ENCODE peak calls at places on chromosome 13, in seven cellular contexts. U is IMR-90, J is mesenchymal stem cell, V is neuronal stem cell, K is mesendoderm, O is trophoblast cell, H is H1. W is an unnamed sample.
A peak's percentile ranks its signal among the peaks of the same experiment; 100 is the strongest.

GRCh38 chr13:29923554-29924481 is 73.4 kb upstream of the UBL3 start:
- DNase-seq in U (peak; percentile 99), J (peak; percentile 98), V (no peak), K (peak; percentile 98), O (peak; percentile 91), H (peak; percentile 77), W (peak; percentile 90)

GRCh38 chr13:113426591-113426986 is 26.7 kb downstream of the ADPRHL1 start:
- DNase-seq in U (no peak), J (no peak), V (no peak), K (no peak), O (no peak), H (no peak), W (no peak)

GRCh38 chr13:40113644-40114304 is 458.3 kb downstream of the COG6 start:
- DNase-seq in U (no peak), J (peak; percentile 14), V (no peak), K (no peak), O (no peak), H (no peak), W (no peak)

GRCh38 chr13:34698953-34699352 is 243.1 kb upstream of the NBEA start:
- DNase-seq in U (no peak), J (no peak), V (no peak), K (no peak), O (no peak), H (no peak), W (no peak)

GRCh38 chr13:20984879-20985278 is 76.5 kb downstream of the LATS2 start:
- DNase-seq in U (peak; percentile 70), J (no peak), V (no peak), K (no peak), O (no peak), H (no peak), W (no peak)

GRCh38 chr13:48853381-48854102 is 122.2 kb upstream of the FNDC3A start:
- DNase-seq in U (peak; percentile 67), J (peak; percentile 71), V (no peak), K (no peak), O (no peak), H (no peak), W (no peak)

GRCh38 chr13:112450118-112450517 is 74.0 kb downstream of the SPACA7 start:
- DNase-seq in U (no peak), J (no peak), V (no peak), K (no peak), O (no peak), H (no peak), W (no peak)

GRCh38 chr13:21674271-21675009 is 3.6 kb downstream of the FGF9 start:
- DNase-seq in U (no peak), J (no peak), V (peak; percentile 39), K (peak; percentile 53), O (no peak), H (no peak), W (peak; percentile 40)

GRCh38 chr13:53137777-53138176 is 109.2 kb downstream of the OLFM4 start:
- DNase-seq in U (peak; percentile 86), J (peak; percentile 76), V (no peak), K (no peak), O (peak; percentile 25), H (no peak), W (no peak)

GRCh38 chr13:96460571-96460970 is 370.7 kb downstream of the HS6ST3 start:
- DNase-seq in U (no peak), J (no peak), V (no peak), K (no peak), O (no peak), H (no peak), W (no peak)

GRCh38 chr13:46684287-46685001 is 112.5 kb downstream of the ESD start:
- DNase-seq in U (no peak), J (peak; percentile 55), V (peak; percentile 23), K (peak; percentile 98), O (peak; percentile 90), H (peak; percentile 31), W (peak; percentile 50)

GRCh38 chr13:80131204-80131603 is 209.7 kb downstream of the SPRY2 start:
- DNase-seq in U (peak; percentile 46), J (peak; percentile 80), V (no peak), K (peak; percentile 46), O (no peak), H (no peak), W (peak; percentile 38)

GRCh38 chr13:100330662-100331061 is 241.8 kb downstream of the PCCA start:
- DNase-seq in U (peak; percentile 76), J (no peak), V (no peak), K (no peak), O (no peak), H (no peak), W (no peak)

GRCh38 chr13:77215543-77215942 is 111.4 kb downstream of the MYCBP2 start:
- DNase-seq in U (no peak), J (no peak), V (no peak), K (no peak), O (no peak), H (no peak), W (no peak)

GRCh38 chr13:45446181-45446580 is 18.6 kb upstream of the COG3 start:
- DNase-seq in U (peak; percentile 51), J (no peak), V (no peak), K (no peak), O (peak; percentile 35), H (no peak), W (no peak)

GRCh38 chr13:39893808-39894207 is 238.3 kb downstream of the COG6 start:
- DNase-seq in U (no peak), J (no peak), V (no peak), K (no peak), O (no peak), H (no peak), W (no peak)

GRCh38 chr13:20713751-20714150 is 10.3 kb downstream of the IL17D start:
- DNase-seq in U (peak; percentile 39), J (peak; percentile 23), V (no peak), K (no peak), O (no peak), H (no peak), W (no peak)

GRCh38 chr13:42990991-42991891 is 800 bp downstream of the EPSTI1 start:
- DNase-seq in U (no peak), J (no peak), V (no peak), K (no peak), O (peak; percentile 49), H (no peak), W (no peak)

GRCh38 chr13:100409132-100409531 is 179.5 kb downstream of the GGACT start:
- DNase-seq in U (peak; percentile 8), J (peak; percentile 28), V (no peak), K (peak; percentile 52), O (no peak), H (no peak), W (no peak)

GRCh38 chr13:27334774-27335490 is 64.3 kb downstream of the RASL11A start:
- DNase-seq in U (peak; percentile 90), J (peak; percentile 52), V (no peak), K (no peak), O (no peak), H (no peak), W (no peak)

GRCh38 chr13:40490086-40490723 is 176.2 kb downstream of the FOXO1 start:
- DNase-seq in U (no peak), J (no peak), V (no peak), K (no peak), O (no peak), H (no peak), W (no peak)

GRCh38 chr13:98910501-98910951 is 67.3 kb downstream of the DOCK9 start:
- DNase-seq in U (peak; percentile 70), J (peak; percentile 70), V (no peak), K (peak; percentile 67), O (no peak), H (no peak), W (no peak)

GRCh38 chr13:75153386-75153785 is 328.6 kb downstream of the TBC1D4 start:
- DNase-seq in U (no peak), J (no peak), V (no peak), K (no peak), O (no peak), H (no peak), W (no peak)

GRCh38 chr13:80340643-80341097 is 256 bp downstream of the SPRY2 start:
- DNase-seq in U (peak; percentile 70), J (peak; percentile 78), V (no peak), K (no peak), O (peak; percentile 22), H (no peak), W (no peak)

GRCh38 chr13:19993024-19993423 is 34.5 kb downstream of the ZMYM2 start:
- DNase-seq in U (no peak), J (no peak), V (no peak), K (no peak), O (no peak), H (no peak), W (no peak)

GRCh38 chr13:103031332-103031873 is 34.8 kb downstream of the SLC10A2 start:
- DNase-seq in U (no peak), J (no peak), V (no peak), K (no peak), O (no peak), H (no peak), W (no peak)

GRCh38 chr13:31321457-31321856 is 121.7 kb downstream of the B3GLCT start:
- DNase-seq in U (no peak), J (no peak), V (no peak), K (no peak), O (no peak), H (no peak), W (no peak)

GRCh38 chr13:31322025-31322424 is 122.2 kb downstream of the B3GLCT start:
- DNase-seq in U (peak; percentile 7), J (peak; percentile 11), V (no peak), K (no peak), O (peak; percentile 42), H (no peak), W (no peak)

GRCh38 chr13:31322702-31323101 is 122.9 kb downstream of the B3GLCT start:
- DNase-seq in U (no peak), J (no peak), V (no peak), K (no peak), O (peak; percentile 38), H (no peak), W (no peak)

GRCh38 chr13:31314961-31315360 is 115.2 kb downstream of the B3GLCT start:
- DNase-seq in U (no peak), J (no peak), V (no peak), K (no peak), O (no peak), H (no peak), W (no peak)

GRCh38 chr13:31320946-31321345 is 121.2 kb downstream of the B3GLCT start:
- DNase-seq in U (no peak), J (no peak), V (no peak), K (no peak), O (no peak), H (no peak), W (no peak)
- H3K4ac ChIP-seq in U (no peak overlapping the region), J (no peak overlapping the region), V (no peak overlapping the region), K (no peak overlapping the region), O (no peak overlapping the region), H (no peak overlapping the region), W (no peak overlapping the region)

GRCh38 chr13:41699759-41700158 is 242.4 kb downstream of the RGCC start:
- DNase-seq in U (no peak), J (no peak), V (no peak), K (no peak), O (no peak), H (no peak), W (no peak)
- H3K4me1 ChIP-seq in U (peaks cover 8% of the 10 kb centered on the region), J (peaks cover 2% of the 10 kb centered on the region), V (peaks cover 7% of the 10 kb centered on the region), K (peaks cover 10% of the 10 kb centered on the region), O (no peaks in the 10 kb centered on the region), H (peaks cover 4% of the 10 kb centered on the region), W (peaks cover 5% of the 10 kb centered on the region)

GRCh38 chr13:24081388-24081787 is 79.1 kb upstream of the SPATA13 start:
- DNase-seq in U (peak; percentile 58), J (peak; percentile 58), V (no peak), K (no peak), O (no peak), H (no peak), W (no peak)
- H3K4ac ChIP-seq in U (no peak overlapping the region), J (no peak overlapping the region), V (no peak overlapping the region), K (no peak overlapping the region), O (no peak overlapping the region), H (no peak overlapping the region), W (no peak overlapping the region)

GRCh38 chr13:35987572-35988513 is 143.3 kb downstream of the DCLK1 start:
- DNase-seq in U (no peak), J (no peak), V (no peak), K (no peak), O (peak; percentile 90), H (no peak), W (peak; percentile 43)
- H3K4me1 ChIP-seq in U (no peaks in the 10 kb centered on the region), J (no peaks in the 10 kb centered on the region), V (peaks cover 11% of the 10 kb centered on the region), K (peaks cover 7% of the 10 kb centered on the region), O (peaks cover 2% of the 10 kb centered on the region), H (peaks cover 34% of the 10 kb centered on the region), W (peaks cover 27% of the 10 kb centered on the region)